ENCODE peak calls at places on chromosome 17, in six cellular contexts. H is globus pallidus, V is ureter, B is left ventricle myocardium inferior, C is RCC 7860, X is ACHN. D is an unnamed sample.

GRCh38 chr17:64320613-64321553 is 57.8 kb upstream of the TEX2 start:
- DNase-seq in H (peak), V (peak), B (peak), C (peak), X (peak), D (no peak)

GRCh38 chr17:49547566-49547965 is 28.1 kb upstream of the NXPH3 start:
- DNase-seq in H (no peak), V (no peak), B (peak), C (no peak), X (no peak), D (no peak)

GRCh38 chr17:11986939-11987329 is 10.3 kb downstream of the ZNF18 start:
- DNase-seq in H (peak), V (no peak), B (no peak), C (peak), X (peak), D (no peak)

GRCh38 chr17:59287452-59287851 is 44.0 kb upstream of the YPEL2 start:
- DNase-seq in H (no peak), V (no peak), B (no peak), C (no peak), X (no peak), D (no peak)

GRCh38 chr17:49618112-49618611 is 42.5 kb downstream of the NXPH3 start:
- DNase-seq in H (no peak), V (no peak), B (no peak), C (no peak), X (no peak), D (no peak)

GRCh38 chr17:65229596-65229995 is 92.4 kb downstream of the RGS9 start:
- DNase-seq in H (no peak), V (no peak), B (no peak), C (no peak), X (no peak), D (no peak)

GRCh38 chr17:48382989-48383388 is 47.0 kb downstream of the SKAP1 start:
- DNase-seq in H (no peak), V (no peak), B (no peak), C (no peak), X (no peak), D (no peak)

GRCh38 chr17:4497101-4497824 is 1.4 kb upstream of the SPNS2 start:
- DNase-seq in H (no peak), V (no peak), B (no peak), C (peak), X (peak), D (no peak)

GRCh38 chr17:62968445-62968923 is 2.4 kb downstream of the TANC2 start:
- DNase-seq in H (peak), V (peak), B (no peak), C (peak), X (peak), D (peak)

GRCh38 chr17:21066394-21066793 is 23.6 kb upstream of the USP22 start:
- DNase-seq in H (no peak), V (no peak), B (no peak), C (no peak), X (no peak), D (no peak)

GRCh38 chr17:71071837-71072236 is 902.5 kb downstream of the KCNJ2 start:
- DNase-seq in H (no peak), V (no peak), B (no peak), C (peak), X (peak), D (no peak)

GRCh38 chr17:54900457-54901229 is at the start of gene TOM1L1:
- DNase-seq in H (peak), V (peak), B (peak), C (peak), X (peak), D (peak)

GRCh38 chr17:35069311-35069710 is 5.8 kb upstream of the RFFL start:
- DNase-seq in H (peak), V (no peak), B (no peak), C (no peak), X (no peak), D (no peak)

GRCh38 chr17:4899341-4900230 is at the start of gene C17orf107:
- DNase-seq in H (no peak), V (no peak), B (peak), C (no peak), X (peak), D (peak)

GRCh38 chr17:9844153-9844552 is 18.4 kb downstream of the GLP2R start:
- DNase-seq in H (no peak), V (no peak), B (no peak), C (no peak), X (no peak), D (no peak)

GRCh38 chr17:43791589-43791988 is 11.4 kb downstream of the CFAP97D1 start:
- DNase-seq in H (peak), V (no peak), B (no peak), C (no peak), X (peak), D (no peak)

GRCh38 chr17:64125937-64126336 is 4.0 kb downstream of the ERN1 start:
- DNase-seq in H (no peak), V (no peak), B (no peak), C (no peak), X (peak), D (no peak)

GRCh38 chr17:74798239-74798707 is 22.1 kb upstream of the NAT9 start:
- DNase-seq in H (no peak), V (no peak), B (no peak), C (peak), X (peak), D (no peak)

GRCh38 chr17:28760987-28761562 is 17.3 kb downstream of the TRAF4 start:
- DNase-seq in H (no peak), V (peak), B (peak), C (no peak), X (no peak), D (peak)

GRCh38 chr17:83065660-83066542 is 13.5 kb upstream of the METRNL start:
- DNase-seq in H (no peak), V (peak), B (peak), C (no peak), X (no peak), D (peak)

GRCh38 chr17:2374549-2375285 is 26.1 kb downstream of the MNT start:
- DNase-seq in H (no peak), V (no peak), B (no peak), C (no peak), X (no peak), D (no peak)

GRCh38 chr17:29012535-29012934 is 6.7 kb upstream of the SEZ6 start:
- DNase-seq in H (no peak), V (no peak), B (no peak), C (no peak), X (no peak), D (no peak)